ENCODE peak calls at places on chromosomes 6 and 20, in five cellular contexts. J is RWPE1; Q is lower lobe of right lung; C is A172; F is activated T-cell treated with anti-CD3 and anti-CD28 coated beads, Interleukin-2, amount 50 U/mL, for 24 hours. N is an unnamed sample.

GRCh38 chr20:61849822-61850221 is 215.9 kb downstream of the TAF4 start:
- DNase-seq in J (no peak), Q (no peak), C (no peak), F (no peak), N (no peak)

GRCh38 chr6:38169826-38170526 is 350.4 kb downstream of the ZFAND3 start:
- DNase-seq in J (no peak), Q (peak; percentile 39), C (no peak), F (no peak), N (no peak)

GRCh38 chr6:27441001-27441400 is 31.9 kb downstream of the ZNF184 start:
- DNase-seq in J (no peak), Q (no peak), C (no peak), F (no peak), N (peak; percentile 9)

GRCh38 chr6:36629792-36630191 is 35.6 kb downstream of the SRSF3 start:
- DNase-seq in J (no peak), Q (no peak), C (no peak), F (no peak), N (no peak)

GRCh38 chr6:53199156-53199555 is 50.5 kb upstream of the GCM1 start:
- DNase-seq in J (no peak), Q (no peak), C (no peak), F (no peak), N (no peak)

GRCh38 chr6:52516943-52517342 is 59.9 kb downstream of the TRAM2 start:
- DNase-seq in J (no peak), Q (no peak), C (no peak), F (no peak), N (no peak)

GRCh38 chr6:149860513-149860833 is 3.7 kb downstream of the LRP11 start:
- DNase-seq in J (no peak), Q (no peak), C (no peak), F (no peak), N (no peak)

GRCh38 chr6:4271761-4272505 is 136.6 kb upstream of the ECI2 start:
- DNase-seq in J (no peak), Q (no peak), C (no peak), F (no peak), N (no peak)

GRCh38 chr20:61253264-61253639 is 1.2 kb downstream of the CDH4 start:
- DNase-seq in J (peak; percentile 71), Q (no peak), C (no peak), F (no peak), N (peak; percentile 81)

GRCh38 chr6:33000053-33000452 is 9.3 kb downstream of the HLA-DOA start:
- DNase-seq in J (no peak), Q (no peak), C (no peak), F (no peak), N (no peak)

GRCh38 chr6:140915001-140915950 is 1217.4 kb upstream of the GJE1 start:
- DNase-seq in J (no peak), Q (no peak), C (no peak), F (no peak), N (no peak)

GRCh38 chr6:21200056-21200870 is 393.3 kb upstream of the SOX4 start:
- DNase-seq in J (no peak), Q (no peak), C (no peak), F (no peak), N (no peak)

GRCh38 chr6:164917211-164917610 is 392.2 kb downstream of the C6orf118 start:
- DNase-seq in J (no peak), Q (no peak), C (no peak), F (no peak), N (no peak)

GRCh38 chr6:12009904-12010634 is 2.0 kb upstream of the HIVEP1 start:
- DNase-seq in J (no peak), Q (no peak), C (no peak), F (no peak), N (no peak)

GRCh38 chr6:44494011-44494501 is 106.5 kb downstream of the CDC5L start:
- DNase-seq in J (peak; percentile 78), Q (no peak), C (peak; percentile 67), F (no peak), N (peak; percentile 51)

GRCh38 chr20:33316958-33317357 is 33.9 kb downstream of the BPIFB1 start:
- DNase-seq in J (no peak), Q (no peak), C (no peak), F (no peak), N (no peak)

GRCh38 chr6:155272353-155273222 is 8.8 kb downstream of the CLDN20 start:
- DNase-seq in J (no peak), Q (no peak), C (no peak), F (no peak), N (no peak)

GRCh38 chr6:125824946-125825786 is 34.4 kb downstream of the NCOA7 start:
- DNase-seq in J (no peak), Q (no peak), C (no peak), F (no peak), N (no peak)

GRCh38 chr20:63345328-63346100 is 15.6 kb downstream of the CHRNA4 start:
- DNase-seq in J (no peak), Q (no peak), C (no peak), F (no peak), N (no peak)

GRCh38 chr6:80003841-80004198 is 629 bp upstream of the TTK start:
- DNase-seq in J (no peak), Q (peak; percentile 48), C (no peak), F (no peak), N (peak; percentile 2)

GRCh38 chr20:53866787-53867740 is 203.3 kb downstream of the BCAS1 start:
- DNase-seq in J (no peak), Q (no peak), C (peak; percentile 35), F (no peak), N (no peak)

GRCh38 chr20:36440370-36441026 is 100.8 kb upstream of the MYL9 start:
- DNase-seq in J (no peak), Q (no peak), C (no peak), F (no peak), N (no peak)

GRCh38 chr6:111573118-111573883 is 32.4 kb downstream of the TRAF3IP2 start:
- DNase-seq in J (peak; percentile 83), Q (no peak), C (no peak), F (no peak), N (peak; percentile 74)

GRCh38 chr6:108588586-108588985 is 27.9 kb downstream of the FOXO3 start:
- DNase-seq in J (peak; percentile 38), Q (no peak), C (peak; percentile 32), F (no peak), N (no peak)

GRCh38 chr20:61514805-61515505 is 262.9 kb downstream of the CDH4 start:
- DNase-seq in J (no peak), Q (no peak), C (no peak), F (no peak), N (no peak)

GRCh38 chr20:39070484-39071231 is 108.5 kb downstream of the DHX35 start:
- DNase-seq in J (peak; percentile 84), Q (no peak), C (peak; percentile 67), F (no peak), N (no peak)

GRCh38 chr6:105097288-105097687 is 82.5 kb downstream of the POPDC3 start:
- DNase-seq in J (peak; percentile 8), Q (peak; percentile 65), C (no peak), F (no peak), N (no peak)

GRCh38 chr6:158655569-158656450 is 6.0 kb downstream of the SYTL3 start:
- DNase-seq in J (no peak), Q (peak; percentile 76), C (no peak), F (no peak), N (no peak)

GRCh38 chr6:154319231-154319858 is 37.3 kb downstream of the IPCEF1 start:
- DNase-seq in J (no peak), Q (no peak), C (peak; percentile 5), F (no peak), N (peak; percentile 38)

GRCh38 chr6:4962905-4963304 is 40.9 kb downstream of the RPP40 start:
- DNase-seq in J (no peak), Q (no peak), C (no peak), F (no peak), N (no peak)

GRCh38 chr6:159431750-159432149 is 261.3 kb downstream of the SOD2 start:
- DNase-seq in J (no peak), Q (no peak), C (no peak), F (no peak), N (no peak)

GRCh38 chr6:15507221-15507620 is 155.6 kb downstream of the DTNBP1 start:
- DNase-seq in J (no peak), Q (no peak), C (no peak), F (no peak), N (no peak)